ENCODE peak calls at places on chromosome X, in eight cellular contexts. C, F, D, W, I, R, O and U are unnamed samples.

GRCh38 chrX:69025802-69026301 is 139.4 kb downstream of the PJA1 start:
- DNase-seq in I (peak), W (no peak), R (no peak), F (no peak), O (no peak), D (no peak), C (no peak), U (no peak)

GRCh38 chrX:70332600-70332999 is 42.7 kb downstream of the KIF4A start:
- DNase-seq in F (no peak), I (no peak), D (no peak), W (no peak), O (no peak), C (no peak), R (no peak), U (no peak)

GRCh38 chrX:9131066-9131465 is 97.1 kb upstream of the FAM9B start:
- DNase-seq in O (no peak), R (no peak), W (no peak), D (no peak), F (no peak), C (no peak), I (peak), U (no peak)

GRCh38 chrX:13985697-13986435 is 43.8 kb downstream of the GEMIN8 start:
- DNase-seq in I (no peak), R (no peak), D (no peak), O (no peak), W (no peak), C (no peak), F (no peak), U (no peak)

GRCh38 chrX:20112022-20112421 is 4.7 kb downstream of the MAP7D2 start:
- DNase-seq in C (no peak), O (no peak), D (no peak), F (no peak), I (no peak), R (no peak), W (no peak), U (no peak)

GRCh38 chrX:105829006-105829405 is 6.7 kb downstream of the NRK start:
- DNase-seq in W (no peak), F (no peak), D (peak), C (no peak), O (no peak), I (peak), R (no peak), U (no peak)

GRCh38 chrX:47637546-47638195 is 7.9 kb upstream of the CFP start:
- DNase-seq in R (no peak), C (no peak), O (no peak), D (no peak), W (peak), I (no peak), F (peak), U (no peak)

GRCh38 chrX:70476934-70477733 is 32.5 kb downstream of the DLG3 start:
- DNase-seq in O (no peak), W (peak), F (peak), I (peak), D (peak), C (no peak), R (no peak), U (no peak)

GRCh38 chrX:151825927-151826471 is 86.7 kb upstream of the MAGEA4 start:
- DNase-seq in D (no peak), I (peak), O (no peak), W (peak), F (peak), R (no peak), C (no peak), U (no peak)

GRCh38 chrX:29627833-29628232 is 587.5 kb upstream of the MAGEB2 start:
- DNase-seq in R (no peak), C (no peak), O (no peak), I (no peak), W (no peak), F (no peak), D (no peak), U (no peak)

GRCh38 chrX:153645151-153645550 is 1.9 kb upstream of the DUSP9 start:
- DNase-seq in O (no peak), R (no peak), W (no peak), C (no peak), I (no peak), F (no peak), D (no peak), U (no peak)

GRCh38 chrX:48548871-48549270 is 9.4 kb downstream of the TBC1D25 start:
- DNase-seq in D (no peak), I (no peak), C (no peak), R (no peak), O (no peak), F (no peak), W (no peak), U (no peak)

GRCh38 chrX:48599341-48599740 is 2.0 kb downstream of the WDR13 start:
- DNase-seq in R (no peak), I (no peak), C (no peak), W (no peak), D (no peak), F (no peak), O (no peak), U (no peak)

GRCh38 chrX:139692506-139692849 is 15.5 kb downstream of the MCF2 start:
- DNase-seq in D (no peak), I (peak), C (no peak), F (no peak), W (no peak), R (no peak), O (no peak), U (no peak)

GRCh38 chrX:112687189-112687691 is 7.5 kb upstream of the LHFPL1 start:
- DNase-seq in C (no peak), F (peak), I (no peak), R (no peak), W (no peak), D (no peak), O (no peak), U (no peak)